ENCODE peak calls at places on chromosomes 11 and 22, in five cellular contexts. One of them, this sample, is unnamed.

GRCh38 chr11:83070878-83071640 is 638 bp downstream of the RAB30 start:
- DNase-seq in PC-3: no peak
- DNase-seq in upper lobe of right lung: peak
- DNase-seq in PC-9: no peak
- DNase-seq in tibial artery: peak
- DNase-seq in this sample: no peak

GRCh38 chr22:36546092-36546804 is 17.3 kb upstream of the EIF3D start:
- DNase-seq in PC-3: peak
- DNase-seq in upper lobe of right lung: no peak
- DNase-seq in PC-9: peak
- DNase-seq in tibial artery: no peak
- DNase-seq in this sample: no peak

GRCh38 chr22:50701428-50702154 is 29.0 kb downstream of the SHANK3 start:
- DNase-seq in PC-3: no peak
- DNase-seq in upper lobe of right lung: peak
- DNase-seq in PC-9: no peak
- DNase-seq in tibial artery: no peak
- DNase-seq in this sample: no peak

GRCh38 chr11:116782728-116783127 is 5.1 kb downstream of the ZPR1 start:
- DNase-seq in PC-3: peak
- DNase-seq in upper lobe of right lung: no peak
- DNase-seq in PC-9: no peak
- DNase-seq in tibial artery: no peak
- DNase-seq in this sample: no peak

GRCh38 chr22:38240734-38241252 is 32.0 kb downstream of the TMEM184B start:
- DNase-seq in PC-3: peak
- DNase-seq in upper lobe of right lung: no peak
- DNase-seq in PC-9: peak
- DNase-seq in tibial artery: no peak
- DNase-seq in this sample: no peak

GRCh38 chr11:2570211-2570811 is 125.5 kb downstream of the KCNQ1 start:
- DNase-seq in PC-3: no peak
- DNase-seq in upper lobe of right lung: peak
- DNase-seq in PC-9: no peak
- DNase-seq in tibial artery: peak
- DNase-seq in this sample: no peak

GRCh38 chr11:24885580-24886173 is 388.8 kb downstream of the LUZP2 start:
- DNase-seq in PC-3: no peak
- DNase-seq in upper lobe of right lung: no peak
- DNase-seq in PC-9: no peak
- DNase-seq in tibial artery: no peak
- DNase-seq in this sample: no peak

GRCh38 chr11:133467686-133468085 is 64.6 kb downstream of the OPCML start:
- DNase-seq in PC-3: no peak
- DNase-seq in upper lobe of right lung: no peak
- DNase-seq in PC-9: no peak
- DNase-seq in tibial artery: no peak
- DNase-seq in this sample: no peak

GRCh38 chr11:78030429-78031325 is 7.6 kb upstream of the KCTD14 start:
- DNase-seq in PC-3: peak
- DNase-seq in upper lobe of right lung: peak
- DNase-seq in PC-9: peak
- DNase-seq in tibial artery: peak
- DNase-seq in this sample: no peak

GRCh38 chr11:61477734-61478148 is 30.8 kb upstream of the LRRC10B start:
- DNase-seq in PC-3: peak
- DNase-seq in upper lobe of right lung: peak
- DNase-seq in PC-9: peak
- DNase-seq in tibial artery: peak
- DNase-seq in this sample: no peak

GRCh38 chr22:32623943-32624342 is 149.3 kb downstream of the FBXO7 start:
- DNase-seq in PC-3: no peak
- DNase-seq in upper lobe of right lung: no peak
- DNase-seq in PC-9: no peak
- DNase-seq in tibial artery: peak
- DNase-seq in this sample: no peak

GRCh38 chr11:123233280-123233977 is 38.4 kb upstream of the CLMP start:
- DNase-seq in PC-3: no peak
- DNase-seq in upper lobe of right lung: no peak
- DNase-seq in PC-9: no peak
- DNase-seq in tibial artery: no peak
- DNase-seq in this sample: no peak

GRCh38 chr11:127115844-127116243 is 115.3 kb upstream of the KIRREL3 start:
- DNase-seq in PC-3: no peak
- DNase-seq in upper lobe of right lung: no peak
- DNase-seq in PC-9: no peak
- DNase-seq in tibial artery: no peak
- DNase-seq in this sample: no peak

GRCh38 chr22:36281726-36282077 is 28.8 kb downstream of the APOL1 start:
- DNase-seq in PC-3: no peak
- DNase-seq in upper lobe of right lung: peak
- DNase-seq in PC-9: no peak
- DNase-seq in tibial artery: peak
- DNase-seq in this sample: no peak

GRCh38 chr11:48081151-48082010 is 101.0 kb downstream of the PTPRJ start:
- DNase-seq in PC-3: no peak
- DNase-seq in upper lobe of right lung: no peak
- DNase-seq in PC-9: peak
- DNase-seq in tibial artery: peak
- DNase-seq in this sample: no peak

GRCh38 chr11:114082415-114082748 is 22.9 kb downstream of the ZBTB16 start:
- DNase-seq in PC-3: no peak
- DNase-seq in upper lobe of right lung: no peak
- DNase-seq in PC-9: no peak
- DNase-seq in tibial artery: peak
- DNase-seq in this sample: no peak

GRCh38 chr11:2675540-2675939 is 24.3 kb downstream of the KCNQ1OT1 start:
- DNase-seq in PC-3: no peak
- DNase-seq in upper lobe of right lung: peak
- DNase-seq in PC-9: no peak
- DNase-seq in tibial artery: no peak
- DNase-seq in this sample: no peak

GRCh38 chr11:94212898-94213297 is 84.3 kb downstream of the PANX1 start:
- DNase-seq in PC-3: no peak
- DNase-seq in upper lobe of right lung: no peak
- DNase-seq in PC-9: no peak
- DNase-seq in tibial artery: no peak
- DNase-seq in this sample: no peak

GRCh38 chr22:41513391-41513790 is 30.9 kb downstream of the POLR3H start:
- DNase-seq in PC-3: no peak
- DNase-seq in upper lobe of right lung: no peak
- DNase-seq in PC-9: no peak
- DNase-seq in tibial artery: no peak
- DNase-seq in this sample: no peak

GRCh38 chr11:84829162-84829561 is 798.0 kb downstream of the DLG2 start:
- DNase-seq in PC-3: peak
- DNase-seq in upper lobe of right lung: no peak
- DNase-seq in PC-9: no peak
- DNase-seq in tibial artery: no peak
- DNase-seq in this sample: no peak

GRCh38 chr11:100932474-100933100 is 197.0 kb downstream of the PGR start:
- DNase-seq in PC-3: peak
- DNase-seq in upper lobe of right lung: no peak
- DNase-seq in PC-9: no peak
- DNase-seq in tibial artery: no peak
- DNase-seq in this sample: no peak

GRCh38 chr11:62500066-62501035 is 46.3 kb downstream of the AHNAK start:
- DNase-seq in PC-3: peak
- DNase-seq in upper lobe of right lung: no peak
- DNase-seq in PC-9: peak
- DNase-seq in tibial artery: no peak
- DNase-seq in this sample: peak

GRCh38 chr11:126140932-126141291 is 70.5 kb downstream of the RPUSD4 start:
- DNase-seq in PC-3: peak
- DNase-seq in upper lobe of right lung: no peak
- DNase-seq in PC-9: peak
- DNase-seq in tibial artery: no peak
- DNase-seq in this sample: no peak

GRCh38 chr11:61787928-61788491 is 4.4 kb downstream of the TMEM258 start:
- DNase-seq in PC-3: peak
- DNase-seq in upper lobe of right lung: no peak
- DNase-seq in PC-9: no peak
- DNase-seq in tibial artery: no peak
- DNase-seq in this sample: no peak

GRCh38 chr11:39192671-39193070 is 2266.8 kb downstream of the LRRC4C start:
- DNase-seq in PC-3: no peak
- DNase-seq in upper lobe of right lung: no peak
- DNase-seq in PC-9: no peak
- DNase-seq in tibial artery: no peak
- DNase-seq in this sample: no peak

GRCh38 chr11:77126861-77127673 is 979 bp upstream of the MYO7A start:
- DNase-seq in PC-3: peak
- DNase-seq in upper lobe of right lung: peak
- DNase-seq in PC-9: peak
- DNase-seq in tibial artery: no peak
- DNase-seq in this sample: no peak

GRCh38 chr22:49412236-49412635 is 415.4 kb downstream of the BRD1 start:
- DNase-seq in PC-3: no peak
- DNase-seq in upper lobe of right lung: no peak
- DNase-seq in PC-9: no peak
- DNase-seq in tibial artery: peak
- DNase-seq in this sample: no peak

GRCh38 chr11:130781906-130782305 is 134.4 kb downstream of the SNX19 start:
- DNase-seq in PC-3: peak
- DNase-seq in upper lobe of right lung: no peak
- DNase-seq in PC-9: peak
- DNase-seq in tibial artery: no peak
- DNase-seq in this sample: no peak

GRCh38 chr11:6170226-6170625 is at the start of gene OR52B2:
- DNase-seq in PC-3: no peak
- DNase-seq in upper lobe of right lung: no peak
- DNase-seq in PC-9: no peak
- DNase-seq in tibial artery: no peak
- DNase-seq in this sample: no peak

GRCh38 chr11:78834886-78835285 is 260.2 kb upstream of the NARS2 start:
- DNase-seq in PC-3: no peak
- DNase-seq in upper lobe of right lung: no peak
- DNase-seq in PC-9: no peak
- DNase-seq in tibial artery: no peak
- DNase-seq in this sample: no peak

GRCh38 chr22:41091139-41092022 is 1.0 kb upstream of the EP300 start:
- DNase-seq in PC-3: peak
- DNase-seq in upper lobe of right lung: peak
- DNase-seq in PC-9: peak
- DNase-seq in tibial artery: peak
- DNase-seq in this sample: peak

GRCh38 chr11:67252831-67253239 is 13.4 kb upstream of the GRK2 start:
- DNase-seq in PC-3: peak
- DNase-seq in upper lobe of right lung: no peak
- DNase-seq in PC-9: no peak
- DNase-seq in tibial artery: no peak
- DNase-seq in this sample: no peak

GRCh38 chr22:17429516-17429915 is 60.3 kb downstream of the CECR2 start:
- DNase-seq in PC-3: no peak
- DNase-seq in upper lobe of right lung: no peak
- DNase-seq in PC-9: no peak
- DNase-seq in tibial artery: no peak
- DNase-seq in this sample: no peak
- H3K27ac ChIP-seq in PC-3: no peak
- H3K27ac ChIP-seq in upper lobe of right lung: no peak
- H3K27ac ChIP-seq in PC-9: no peak
- H3K27ac ChIP-seq in tibial artery: no peak
- H3K27ac ChIP-seq in this sample: no peak

DNA sequence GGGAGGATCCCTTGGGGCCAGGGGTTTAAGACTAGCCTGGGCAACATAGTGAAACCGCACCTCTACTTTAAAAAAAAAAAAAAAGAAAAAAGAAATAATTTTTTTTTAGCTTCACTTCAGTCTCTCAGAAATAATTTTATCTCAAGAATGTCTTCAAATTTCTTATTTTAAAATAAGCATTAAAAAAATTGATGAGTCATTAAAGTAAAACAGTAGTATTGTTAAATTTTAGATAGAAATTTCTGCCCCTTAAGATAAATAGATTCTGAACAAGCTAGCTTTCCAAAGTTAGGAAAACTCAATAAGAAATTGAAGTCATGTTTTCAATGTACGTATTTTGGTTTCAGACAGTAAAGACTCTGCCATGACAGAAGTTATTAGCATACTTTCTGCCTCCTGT is 7.7 kb upstream of the PACS1 start:
- DNase-seq in PC-3: no peak
- DNase-seq in upper lobe of right lung: no peak
- DNase-seq in PC-9: no peak
- DNase-seq in tibial artery: no peak
- DNase-seq in this sample: no peak
- H3K27ac ChIP-seq in PC-3: no peak
- H3K27ac ChIP-seq in upper lobe of right lung: no peak
- H3K27ac ChIP-seq in PC-9: peak
- H3K27ac ChIP-seq in tibial artery: no peak
- H3K27ac ChIP-seq in this sample: no peak

DNA sequence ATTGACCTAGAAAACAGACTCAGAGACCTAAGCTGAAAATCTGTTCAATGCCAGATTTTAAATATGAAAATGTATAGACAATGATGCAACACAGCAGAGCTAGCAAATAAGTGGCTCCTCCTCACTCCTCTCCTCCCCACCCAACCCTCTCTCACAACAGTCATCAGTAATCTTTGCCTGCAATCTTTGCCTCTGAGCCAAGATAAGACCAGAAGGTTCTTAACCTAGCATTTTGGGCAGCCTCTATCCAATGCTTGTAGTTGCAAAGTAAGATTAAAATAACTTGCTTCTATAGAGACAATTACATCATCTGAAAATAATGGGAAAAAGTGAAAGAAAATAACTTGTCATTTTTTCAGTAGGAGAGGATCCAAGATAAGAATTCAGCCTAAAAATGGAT is 117.3 kb downstream of the PARVA start:
- DNase-seq in PC-3: no peak
- DNase-seq in upper lobe of right lung: no peak
- DNase-seq in PC-9: no peak
- DNase-seq in tibial artery: no peak
- DNase-seq in this sample: no peak
- H3K27ac ChIP-seq in PC-3: no peak
- H3K27ac ChIP-seq in upper lobe of right lung: no peak
- H3K27ac ChIP-seq in PC-9: no peak
- H3K27ac ChIP-seq in tibial artery: no peak
- H3K27ac ChIP-seq in this sample: no peak

GRCh38 chr11:108593214-108593909 is at the start of gene EXPH5:
- DNase-seq in PC-3: peak
- DNase-seq in upper lobe of right lung: peak
- DNase-seq in PC-9: peak
- DNase-seq in tibial artery: peak
- DNase-seq in this sample: peak
- H3K27ac ChIP-seq in PC-3: peak
- H3K27ac ChIP-seq in upper lobe of right lung: peak
- H3K27ac ChIP-seq in PC-9: peak
- H3K27ac ChIP-seq in tibial artery: peak
- H3K27ac ChIP-seq in this sample: peak

This sample was measured in epithelial cell of prostate.